ENCODE peak calls at places on chromosomes 12 and 14, in nine cellular contexts. P is thoracic aorta, J is ovary, V is endothelial cell of umbilical vein, B is cardiac muscle cell, F is OCI-LY7, I is stomach, X is uterus, U is breast epithelium. N is an unnamed sample.

GRCh38 chr14:99136401-99136800 is 135.6 kb downstream of the BCL11B start:
- DNase-seq in V (no peak), I (peak; percentile 3), J (no peak), P (no peak), U (no peak), X (no peak), B (no peak), F (no peak), N (no peak)

GRCh38 chr12:19230299-19230866 is 100.8 kb downstream of the PLEKHA5 start:
- DNase-seq in I (no peak), F (no peak), B (no peak), V (no peak), J (no peak), X (no peak), U (no peak), P (no peak), N (no peak)

GRCh38 chr14:21024668-21025373 is at the start of gene NDRG2:
- DNase-seq in X (peak; percentile 89), I (peak; percentile 90), F (no peak), P (no peak), V (no peak), J (peak; percentile 88), B (peak; percentile 96), U (peak; percentile 85), N (no peak)

GRCh38 chr12:27606986-27607385 is 83.0 kb downstream of the PPFIBP1 start:
- DNase-seq in J (no peak), F (no peak), U (no peak), B (no peak), P (no peak), X (no peak), I (peak; percentile 51), V (no peak), N (no peak)

GRCh38 chr14:64704743-64705405 is 650 bp downstream of the PLEKHG3 start:
- DNase-seq in B (peak; percentile 58), V (no peak), J (peak; percentile 65), X (peak; percentile 31), P (no peak), U (peak; percentile 67), I (peak; percentile 57), F (no peak), N (no peak)

GRCh38 chr12:130646690-130647089 is 69.4 kb downstream of the RIMBP2 start:
- DNase-seq in P (no peak), X (no peak), J (no peak), I (no peak), U (no peak), F (no peak), B (no peak), V (no peak), N (no peak)

GRCh38 chr14:68047910-68048309 is 228.3 kb downstream of the RAD51B start:
- DNase-seq in F (no peak), U (no peak), I (no peak), B (no peak), V (no peak), X (no peak), J (no peak), P (no peak), N (no peak)

GRCh38 chr12:116659771-116660481 is 77.9 kb downstream of the SPRING1 start:
- DNase-seq in U (no peak), V (no peak), B (no peak), J (peak; percentile 22), X (no peak), F (no peak), P (no peak), I (peak; percentile 43), N (no peak)

GRCh38 chr12:70590549-70591226 is 46.5 kb downstream of the PTPRB start:
- DNase-seq in F (no peak), X (no peak), J (no peak), B (no peak), U (no peak), P (no peak), V (peak; percentile 33), I (no peak), N (no peak)

GRCh38 chr12:104012331-104012730 is 37.7 kb downstream of the GLT8D2 start:
- DNase-seq in X (no peak), B (no peak), U (no peak), J (no peak), V (peak; percentile 21), P (no peak), F (no peak), I (no peak), N (no peak)

GRCh38 chr14:74919421-74920165 is 3.5 kb downstream of the RPS6KL1 start:
- DNase-seq in J (no peak), X (no peak), U (no peak), F (no peak), P (no peak), B (no peak), V (no peak), I (no peak), N (no peak)

GRCh38 chr12:110234197-110235154 is 46.6 kb upstream of the ATP2A2 start:
- DNase-seq in I (no peak), V (no peak), X (no peak), J (no peak), U (no peak), F (no peak), B (no peak), P (no peak), N (no peak)

GRCh38 chr12:114092981-114093380 is 126.9 kb upstream of the RBM19 start:
- DNase-seq in I (no peak), F (no peak), U (no peak), P (no peak), B (no peak), V (no peak), X (no peak), J (no peak), N (no peak)

GRCh38 chr14:91309756-91310280 is 65.3 kb upstream of the GPR68 start:
- DNase-seq in U (no peak), J (no peak), I (no peak), X (no peak), V (no peak), F (no peak), B (no peak), P (no peak), N (no peak)

GRCh38 chr14:91307652-91308051 is 63.1 kb upstream of the GPR68 start:
- DNase-seq in F (no peak), B (no peak), X (no peak), J (no peak), U (no peak), V (no peak), I (no peak), P (no peak), N (no peak)

GRCh38 chr14:91306547-91306946 is 62.0 kb upstream of the GPR68 start:
- DNase-seq in B (no peak), J (no peak), F (no peak), X (no peak), P (no peak), I (no peak), U (no peak), V (no peak), N (no peak)

GRCh38 chr14:91307046-91307445 is 62.5 kb upstream of the GPR68 start:
- DNase-seq in B (no peak), U (no peak), X (no peak), V (no peak), P (no peak), J (no peak), I (no peak), F (no peak), N (no peak)

GRCh38 chr14:91308337-91308736 is 63.8 kb upstream of the GPR68 start:
- DNase-seq in X (no peak), U (no peak), P (no peak), B (no peak), I (no peak), V (peak; percentile 56), J (no peak), F (no peak), N (no peak)
- H3K27ac ChIP-seq in X (no peak overlapping the region), U (no peak overlapping the region), P (no peak overlapping the region), B (no peak overlapping the region), I (no peak overlapping the region), V (no peak overlapping the region), J (no peak overlapping the region), F (no peak overlapping the region), N (no peak overlapping the region)

GRCh38 chr12:779745-780734 is 27.7 kb downstream of the WNK1 start:
- DNase-seq in U (no peak), I (no peak), F (no peak), X (no peak), P (no peak), B (peak; percentile 10), V (peak; percentile 79), J (no peak), N (no peak)
- H3K4me3 ChIP-seq in U (no peak overlapping the region), I (no peak overlapping the region), F (no peak overlapping the region), X (no peak overlapping the region), P (peak overlapping the region; percentile 53), B (no peak overlapping the region), V (no peak overlapping the region), J (no peak overlapping the region), N (no peak overlapping the region)

GRCh38 chr14:36070056-36071043 is 106.2 kb downstream of the PTCSC3 start:
- DNase-seq in U (peak; percentile 56), F (peak; percentile 57), V (peak; percentile 47), P (no peak), I (peak; percentile 75), J (no peak), X (no peak), B (peak; percentile 77), N (no peak)
- TF ChIP-seq CTCF in U (no peak), F (peak; percentile 83), V (peak; percentile 69), P (no peak), I (peak; percentile 24), J (no peak), X (no peak), B (peak; percentile 88), N (peak; percentile 58)

DNA sequence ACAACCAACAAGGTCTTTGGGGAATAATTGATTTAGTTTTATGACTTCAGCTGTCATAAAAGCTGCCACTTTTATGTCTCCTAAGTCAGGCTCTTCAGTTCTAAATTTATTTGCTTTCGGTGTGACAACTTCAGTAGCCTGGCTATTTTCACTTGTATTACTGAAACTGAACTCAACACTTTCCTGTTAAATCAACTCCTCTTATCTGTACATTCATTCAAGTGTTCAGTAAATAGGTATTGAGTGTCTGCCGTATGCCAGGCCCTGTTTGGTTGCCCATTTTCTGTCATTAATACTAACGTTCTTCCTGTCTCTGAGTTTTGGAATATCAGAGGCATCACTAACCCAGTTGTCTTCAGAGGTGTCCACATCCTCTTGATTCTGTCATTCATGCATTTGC is 7.5 kb downstream of the UTP20 start:
- DNase-seq in U (no peak), F (no peak), P (no peak), B (peak; percentile 50), X (no peak), V (no peak), I (no peak), J (no peak), N (no peak)
- H3K27ac ChIP-seq in U (no peak overlapping the region), F (no peak overlapping the region), P (no peak overlapping the region), B (no peak overlapping the region), X (no peak overlapping the region), V (no peak overlapping the region), I (no peak overlapping the region), J (no peak overlapping the region), N (no peak overlapping the region)

GRCh38 chr14:60734465-60735242 is at the start of gene MNAT1:
- DNase-seq in P (peak; percentile 23), X (peak; percentile 59), J (peak; percentile 83), B (peak; percentile 86), F (peak; percentile 89), V (peak; percentile 90), U (peak; percentile 71), I (peak; percentile 78), N (peak; percentile 12)

GRCh38 chr14:60738843-60739508 is 4.4 kb downstream of the MNAT1 start:
- DNase-seq in I (no peak), V (no peak), U (no peak), B (no peak), F (no peak), X (no peak), J (no peak), P (no peak), N (no peak)

GRCh38 chr14:60732840-60733483 is 1.6 kb upstream of the MNAT1 start:
- DNase-seq in J (no peak), B (no peak), U (no peak), V (no peak), P (no peak), F (no peak), X (no peak), I (no peak), N (no peak)

GRCh38 chr14:60736494-60736893 is 1.9 kb downstream of the MNAT1 start:
- DNase-seq in V (peak; percentile 72), I (no peak), U (no peak), J (no peak), P (no peak), B (peak; percentile 5), F (no peak), X (no peak), N (no peak)
- H3K4me3 ChIP-seq in V (no peak overlapping the region), I (no peak overlapping the region), U (no peak overlapping the region), J (no peak overlapping the region), P (peak overlapping the region; percentile 89), B (peak overlapping the region; percentile 86), F (peak overlapping the region; percentile 90), X (no peak overlapping the region), N (no peak overlapping the region)